ENCODE peak calls at places on chromosomes 16 and 17, in eight cellular contexts. I is heart right ventricle; O is left ventricle myocardium inferior; Z is IMR-90; K is mucosa of descending colon; M is effector memory CD4-positive, alpha-beta T cell; C is endodermal cell; F is BE2C. Y is an unnamed sample.

GRCh38 chr16:74936902-74937560 is 47.9 kb downstream of the WDR59 start:
- DNase-seq in I (no peak), O (no peak), Z (peak; percentile 95), K (peak; percentile 9), M (no peak), C (no peak), F (no peak), Y (no peak)

GRCh38 chr17:80259642-80260535 is 763 bp upstream of the RNF213 start:
- DNase-seq in I (peak; percentile 80), O (peak; percentile 71), Z (peak; percentile 65), K (peak; percentile 72), M (peak; percentile 82), C (peak; percentile 94), F (peak; percentile 76), Y (peak; percentile 74)

GRCh38 chr16:11546522-11547485 is 39.9 kb downstream of the LITAF start:
- DNase-seq in I (no peak), O (no peak), Z (peak; percentile 85), K (no peak), M (no peak), C (no peak), F (no peak), Y (no peak)

GRCh38 chr16:84055366-84055765 is 12.8 kb upstream of the SLC38A8 start:
- DNase-seq in I (peak; percentile 54), O (peak; percentile 61), Z (no peak), K (no peak), M (no peak), C (no peak), F (no peak), Y (no peak)

GRCh38 chr17:48542956-48543853 is 1.7 kb downstream of the HOXB2 start:
- DNase-seq in I (peak; percentile 44), O (peak; percentile 47), Z (peak; percentile 67), K (peak; percentile 47), M (peak; percentile 42), C (peak; percentile 93), F (no peak), Y (peak; percentile 67)

GRCh38 chr16:86611958-86612357 is 33.6 kb downstream of the FOXL1 start:
- DNase-seq in I (no peak), O (no peak), Z (no peak), K (no peak), M (no peak), C (no peak), F (no peak), Y (no peak)

GRCh38 chr16:27369806-27370205 is 32.2 kb upstream of the IL21R start:
- DNase-seq in I (no peak), O (no peak), Z (peak; percentile 79), K (no peak), M (no peak), C (no peak), F (no peak), Y (no peak)

GRCh38 chr17:39920218-39921210 is 2.1 kb upstream of the GSDMB start:
- DNase-seq in I (no peak), O (no peak), Z (no peak), K (no peak), M (peak; percentile 23), C (no peak), F (peak; percentile 23), Y (no peak)

GRCh38 chr16:1964046-1964505 is 550 bp downstream of the RPS2 start:
- DNase-seq in I (peak; percentile 60), O (no peak), Z (no peak), K (no peak), M (peak; percentile 30), C (no peak), F (no peak), Y (no peak)

GRCh38 chr16:81448154-81449131 is 3.8 kb downstream of the CMIP start:
- DNase-seq in I (no peak), O (no peak), Z (no peak), K (peak; percentile 91), M (no peak), C (peak; percentile 66), F (no peak), Y (no peak)

GRCh38 chr16:86519649-86520316 is 9.5 kb downstream of the FOXF1 start:
- DNase-seq in I (peak; percentile 66), O (peak; percentile 51), Z (peak; percentile 77), K (peak; percentile 69), M (peak; percentile 30), C (peak; percentile 87), F (peak; percentile 70), Y (peak; percentile 60)

GRCh38 chr17:70137451-70138230 is 31.7 kb upstream of the KCNJ2 start:
- DNase-seq in I (no peak), O (no peak), Z (peak; percentile 95), K (peak; percentile 65), M (no peak), C (peak; percentile 60), F (no peak), Y (peak; percentile 29)

GRCh38 chr17:41918392-41919164 is at the start of gene ACLY:
- DNase-seq in I (peak; percentile 97), O (peak; percentile 96), Z (peak; percentile 95), K (peak; percentile 96), M (peak; percentile 93), C (peak; percentile 100), F (peak; percentile 99), Y (peak; percentile 95)

GRCh38 chr16:64412578-64413280 is 709.1 kb downstream of the CDH11 start:
- DNase-seq in I (no peak), O (no peak), Z (peak; percentile 69), K (no peak), M (no peak), C (no peak), F (no peak), Y (no peak)

GRCh38 chr16:47311738-47312505 is 148.9 kb downstream of the ITFG1 start:
- DNase-seq in I (no peak), O (no peak), Z (peak; percentile 57), K (peak; percentile 10), M (no peak), C (peak; percentile 75), F (no peak), Y (peak; percentile 39)

GRCh38 chr16:48620445-48620844 is 10.5 kb upstream of the N4BP1 start:
- DNase-seq in I (no peak), O (no peak), Z (no peak), K (no peak), M (no peak), C (no peak), F (no peak), Y (no peak)

GRCh38 chr17:20127660-20128413 is 118.7 kb downstream of the SPECC1 start:
- DNase-seq in I (no peak), O (no peak), Z (peak; percentile 94), K (no peak), M (no peak), C (no peak), F (no peak), Y (no peak)

GRCh38 chr17:2059125-2059836 is 4.4 kb downstream of the HIC1 start:
- DNase-seq in I (no peak), O (no peak), Z (no peak), K (no peak), M (no peak), C (no peak), F (no peak), Y (no peak)
- H3K4me1 ChIP-seq in I (peaks cover 30% of the 10 kb centered on the region), O (peaks cover 94% of the 10 kb centered on the region), Z (peaks cover 50% of the 10 kb centered on the region), K (peaks cover 42% of the 10 kb centered on the region), M (peaks cover 14% of the 10 kb centered on the region), C (peaks cover 10% of the 10 kb centered on the region), F (no peaks in the 10 kb centered on the region), Y (peaks cover 29% of the 10 kb centered on the region)

GRCh38 chr17:74761419-74761818 is 13.0 kb downstream of the NHERF1 start:
- DNase-seq in I (no peak), O (no peak), Z (no peak), K (no peak), M (no peak), C (no peak), F (no peak), Y (no peak)

GRCh38 chr17:74761931-74762330 is 13.5 kb downstream of the NHERF1 start:
- DNase-seq in I (no peak), O (no peak), Z (no peak), K (no peak), M (no peak), C (no peak), F (no peak), Y (no peak)

GRCh38 chr17:74759243-74759801 is 10.9 kb downstream of the NHERF1 start:
- DNase-seq in I (no peak), O (no peak), Z (no peak), K (no peak), M (peak; percentile 48), C (peak; percentile 73), F (no peak), Y (no peak)

GRCh38 chr17:74759941-74760340 is 11.5 kb downstream of the NHERF1 start:
- DNase-seq in I (no peak), O (no peak), Z (no peak), K (no peak), M (no peak), C (peak; percentile 91), F (no peak), Y (no peak)

GRCh38 chr17:74760404-74761105 is 12.1 kb downstream of the NHERF1 start:
- DNase-seq in I (no peak), O (no peak), Z (no peak), K (no peak), M (no peak), C (no peak), F (peak; percentile 66), Y (peak; percentile 56)
- H3K4me1 ChIP-seq in I (peaks cover 33% of the 10 kb centered on the region), O (peaks cover 89% of the 10 kb centered on the region), Z (peaks cover 25% of the 10 kb centered on the region), K (peaks cover 72% of the 10 kb centered on the region), M (peaks cover 52% of the 10 kb centered on the region), C (peaks cover 36% of the 10 kb centered on the region), F (peaks cover 44% of the 10 kb centered on the region), Y (peaks cover 47% of the 10 kb centered on the region)

DNA sequence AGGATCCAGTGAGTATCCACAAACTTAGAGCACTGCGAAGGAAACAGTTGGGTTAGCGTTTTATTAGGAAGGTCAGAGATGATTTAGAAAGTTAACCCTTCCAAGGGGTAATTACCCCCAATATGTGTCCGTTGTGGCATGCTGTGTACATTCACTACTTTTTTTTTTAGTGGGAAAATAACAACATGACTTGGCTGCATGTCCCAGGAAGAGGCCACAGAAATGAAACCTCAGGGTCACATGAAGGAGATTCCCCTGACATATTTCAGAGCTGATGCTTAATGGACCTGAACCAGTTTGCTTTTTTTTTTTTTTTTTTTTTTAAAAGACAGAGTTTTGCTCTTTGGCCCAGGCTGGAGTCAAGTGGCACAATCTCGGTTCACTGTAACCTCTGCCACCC is 167.5 kb downstream of the PRKCA start:
- DNase-seq in I (no peak), O (no peak), Z (no peak), K (no peak), M (no peak), C (no peak), F (no peak), Y (no peak)
- H3K4me1 ChIP-seq in I (peaks cover 3% of the 10 kb centered on the region), O (peaks cover 33% of the 10 kb centered on the region), Z (peaks cover 29% of the 10 kb centered on the region), K (peaks cover 16% of the 10 kb centered on the region), M (peaks cover 10% of the 10 kb centered on the region), C (peaks cover 3% of the 10 kb centered on the region), F (peaks cover 5% of the 10 kb centered on the region), Y (peaks cover 35% of the 10 kb centered on the region)

GRCh38 chr16:3008749-3009088 is 4.0 kb upstream of the CLDN9 start:
- DNase-seq in I (no peak), O (no peak), Z (no peak), K (no peak), M (no peak), C (no peak), F (no peak), Y (no peak)

GRCh38 chr16:3007957-3008748 is 4.6 kb upstream of the CLDN9 start:
- DNase-seq in I (no peak), O (peak; percentile 43), Z (no peak), K (no peak), M (peak; percentile 11), C (peak; percentile 96), F (no peak), Y (no peak)

GRCh38 chr16:3012246-3012645 is 477 bp upstream of the CLDN9 start:
- DNase-seq in I (no peak), O (no peak), Z (no peak), K (no peak), M (no peak), C (peak; percentile 73), F (no peak), Y (no peak)

GRCh38 chr16:3009568-3010390 is 2.9 kb upstream of the CLDN9 start:
- DNase-seq in I (no peak), O (no peak), Z (peak; percentile 9), K (no peak), M (no peak), C (peak; percentile 95), F (no peak), Y (no peak)

GRCh38 chr16:3010510-3010909 is 2.2 kb upstream of the CLDN9 start:
- DNase-seq in I (no peak), O (no peak), Z (no peak), K (no peak), M (no peak), C (no peak), F (no peak), Y (no peak)
- H3K4me1 ChIP-seq in I (no peaks in the 10 kb centered on the region), O (no peaks in the 10 kb centered on the region), Z (peaks cover 3% of the 10 kb centered on the region), K (peaks cover 29% of the 10 kb centered on the region), M (peaks cover 26% of the 10 kb centered on the region), C (peaks cover 33% of the 10 kb centered on the region), F (no peaks in the 10 kb centered on the region), Y (peaks cover 4% of the 10 kb centered on the region)